ENCODE peak calls at places on chromosomes 5 and 9, in eight cellular contexts. K is AG08395; M is SW480; E is EL; Q is activated effector memory CD4-positive, alpha-beta T cell treated with Interleukin-2 at 50 U/mL for 16 hours; N is B cell; S is NCI-H1048; U is NCI-H510A. A is an unnamed sample.
A peak's percentile ranks its signal among the peaks of the same experiment; 100 is the strongest.

GRCh38 chr5:132417889-132418432 is 48.5 kb downstream of the SLC22A5 start:
- DNase-seq in U (no peak), Q (no peak), E (no peak), N (no peak), M (no peak), K (no peak), S (no peak), A (no peak)

GRCh38 chr5:65737842-65738241 is 15.8 kb downstream of the NLN start:
- DNase-seq in U (no peak), Q (no peak), M (no peak), E (no peak), S (no peak), K (no peak), N (no peak), A (no peak)

GRCh38 chr5:132262882-132263547 is 5.5 kb downstream of the PDLIM4 start:
- DNase-seq in K (no peak), U (no peak), N (peak; percentile 21), M (no peak), E (peak; percentile 34), S (no peak), Q (no peak), A (peak; percentile 40)

GRCh38 chr5:102547659-102548058 is 48.9 kb upstream of the SLCO6A1 start:
- DNase-seq in Q (no peak), K (no peak), M (no peak), U (no peak), E (no peak), S (no peak), N (no peak), A (no peak)

GRCh38 chr9:14315754-14316573 is 2.0 kb upstream of the NFIB start:
- DNase-seq in N (no peak), M (peak; percentile 38), U (no peak), K (no peak), Q (no peak), S (no peak), E (peak; percentile 3), A (no peak)

GRCh38 chr9:133484671-133485437 is 6.0 kb upstream of the SLC2A6 start:
- DNase-seq in N (no peak), E (no peak), U (no peak), Q (no peak), S (no peak), K (no peak), M (no peak), A (no peak)

GRCh38 chr5:39219433-39219832 is at the start of gene FYB1:
- DNase-seq in Q (no peak), M (no peak), N (no peak), S (no peak), U (no peak), K (peak; percentile 22), E (peak; percentile 75), A (peak; percentile 67)

GRCh38 chr9:127979333-127980055 is 1.3 kb downstream of the EEIG1 start:
- DNase-seq in M (peak; percentile 52), S (peak; percentile 41), N (peak; percentile 71), Q (no peak), E (peak; percentile 67), K (peak; percentile 53), U (no peak), A (peak; percentile 67)

GRCh38 chr9:127706836-127707241 is at the start of gene CFAP157:
- DNase-seq in U (peak; percentile 41), N (no peak), S (no peak), K (no peak), Q (no peak), E (peak; percentile 19), M (peak; percentile 21), A (no peak)

GRCh38 chr5:139882961-139883539 is 87.4 kb downstream of the PSD2 start:
- DNase-seq in N (no peak), Q (no peak), S (no peak), E (no peak), U (no peak), K (no peak), M (no peak), A (no peak)

GRCh38 chr9:115250646-115251045 is 132.7 kb upstream of the TNC start:
- DNase-seq in N (no peak), Q (no peak), U (no peak), S (no peak), M (no peak), E (peak; percentile 94), K (peak; percentile 90), A (peak; percentile 95)

GRCh38 chr5:96931605-96932004 is 4.3 kb upstream of the LNPEP start:
- DNase-seq in U (no peak), Q (no peak), K (no peak), N (peak; percentile 57), M (no peak), E (no peak), S (no peak), A (no peak)

GRCh38 chr5:56659991-56660390 is 155.4 kb upstream of the MAP3K1 start:
- DNase-seq in Q (no peak), N (no peak), K (no peak), E (no peak), M (no peak), U (no peak), S (no peak), A (no peak)

GRCh38 chr5:172156541-172156994 is 31.5 kb downstream of the STK10 start:
- DNase-seq in N (no peak), E (no peak), M (no peak), K (no peak), Q (no peak), S (no peak), U (no peak), A (no peak)

GRCh38 chr9:128918921-128919320 is 1.9 kb upstream of the PHYHD1 start:
- DNase-seq in U (no peak), E (no peak), N (no peak), K (no peak), Q (no peak), S (no peak), M (no peak), A (no peak)

GRCh38 chr9:136122425-136123383 is 4.0 kb upstream of the TMEM250 start:
- DNase-seq in K (peak; percentile 78), N (peak; percentile 76), U (peak; percentile 40), S (no peak), M (peak; percentile 53), E (peak; percentile 56), Q (peak; percentile 64), A (peak; percentile 59)

GRCh38 chr5:100900796-100901731 is 2.0 kb downstream of the ST8SIA4 start:
- DNase-seq in N (peak; percentile 94), E (peak; percentile 16), Q (peak; percentile 84), S (no peak), M (peak; percentile 41), U (peak; percentile 60), K (peak; percentile 3), A (peak; percentile 7)

GRCh38 chr5:56279979-56280378 is 46.8 kb upstream of the ANKRD55 start:
- DNase-seq in N (no peak), S (no peak), U (no peak), E (peak; percentile 97), K (peak; percentile 67), M (peak; percentile 58), Q (no peak), A (peak; percentile 97)

GRCh38 chr5:154356256-154356655 is 89.5 kb upstream of the SAP30L start:
- DNase-seq in Q (no peak), U (no peak), S (no peak), M (no peak), K (peak; percentile 66), N (no peak), E (peak; percentile 66), A (peak; percentile 83)

GRCh38 chr9:70034292-70034711 is 9.3 kb upstream of the MAMDC2 start:
- DNase-seq in S (no peak), Q (no peak), K (no peak), E (no peak), M (no peak), N (no peak), U (no peak), A (no peak)

GRCh38 chr9:95103385-95104087 is 214.0 kb downstream of the FANCC start:
- DNase-seq in N (no peak), M (no peak), E (no peak), K (peak; percentile 22), S (no peak), U (peak; percentile 56), Q (no peak), A (peak; percentile 41)

GRCh38 chr9:108580021-108580439 is 275.8 kb downstream of the ACTL7B start:
- DNase-seq in E (peak; percentile 55), U (no peak), Q (no peak), N (no peak), K (peak; percentile 77), S (no peak), M (peak; percentile 100), A (peak; percentile 39)

GRCh38 chr9:78954286-78954685 is 617.5 kb upstream of the TLE4 start:
- DNase-seq in N (no peak), S (no peak), U (no peak), Q (no peak), K (peak; percentile 6), E (no peak), M (no peak), A (peak; percentile 50)

A was measured in EH.